ENCODE peak calls at places on chromosomes 3 and 15, in four cellular contexts. S is IMR-90, F is mesenchymal stem cell, E is neuronal stem cell. P is an unnamed sample.

GRCh38 chr3:171981271-171981605 is 58.1 kb upstream of the FNDC3B start:
- DNase-seq in S (no peak), F (no peak), E (no peak), P (no peak)

GRCh38 chr15:31526916-31527690 is 200.5 kb downstream of the KLF13 start:
- DNase-seq in S (no peak), F (no peak), E (no peak), P (no peak)

GRCh38 chr3:111913163-111913763 is 54.2 kb downstream of the PHLDB2 start:
- DNase-seq in S (no peak), F (no peak), E (no peak), P (peak)

GRCh38 chr15:45664451-45664850 is 29.6 kb downstream of the SQOR start:
- DNase-seq in S (peak), F (peak), E (no peak), P (no peak)

GRCh38 chr3:167783781-167784180 is 48.3 kb downstream of the SERPINI1 start:
- DNase-seq in S (no peak), F (no peak), E (no peak), P (no peak)

GRCh38 chr3:188947983-188948657 is 223.7 kb upstream of the TPRG1 start:
- DNase-seq in S (peak), F (peak), E (peak), P (peak)

GRCh38 chr15:82043726-82044372 is 2.0 kb downstream of the MEX3B start:
- DNase-seq in S (no peak), F (no peak), E (no peak), P (peak)

GRCh38 chr3:101809178-101810022 is 30.4 kb downstream of the NXPE3 start:
- DNase-seq in S (peak), F (peak), E (peak), P (no peak)

GRCh38 chr3:33174711-33175409 is 43.8 kb downstream of the SUSD5 start:
- DNase-seq in S (peak), F (no peak), E (no peak), P (no peak)

GRCh38 chr3:129415830-129416229 is 12.6 kb downstream of the EFCAB12 start:
- DNase-seq in S (no peak), F (no peak), E (no peak), P (no peak)

GRCh38 chr3:102002056-102002455 is 152.7 kb downstream of the NFKBIZ start:
- DNase-seq in S (no peak), F (no peak), E (no peak), P (no peak)

GRCh38 chr15:58929891-58930416 is 3.5 kb downstream of the SLTM start:
- DNase-seq in S (no peak), F (no peak), E (no peak), P (peak)

GRCh38 chr15:100120111-100120510 is 221.7 kb downstream of the ADAMTS17 start:
- DNase-seq in S (no peak), F (no peak), E (no peak), P (no peak)

GRCh38 chr15:79849789-79850188 is 47.0 kb downstream of the MTHFS start:
- DNase-seq in S (peak), F (peak), E (peak), P (peak)

GRCh38 chr15:29952245-29952644 is 130.0 kb upstream of the TJP1 start:
- DNase-seq in S (no peak), F (no peak), E (no peak), P (no peak)

GRCh38 chr15:72271221-72271620 is 1.1 kb downstream of the PARP6 start:
- DNase-seq in S (no peak), F (no peak), E (no peak), P (no peak)

GRCh38 chr15:38150794-38151193 is 101.8 kb upstream of the SPRED1 start:
- DNase-seq in S (no peak), F (no peak), E (no peak), P (no peak)

GRCh38 chr15:63381301-63382192 is at the start of gene CA12:
- DNase-seq in S (peak), F (peak), E (peak), P (peak)

GRCh38 chr15:99732711-99733267 is 448 bp downstream of the LYSMD4 start:
- DNase-seq in S (no peak), F (peak), E (no peak), P (no peak)

GRCh38 chr3:176916777-176917176 is 280.5 kb downstream of the TBL1XR1 start:
- DNase-seq in S (no peak), F (no peak), E (no peak), P (peak)

GRCh38 chr3:57946970-57947381 is 61.2 kb upstream of the FLNB start:
- DNase-seq in S (no peak), F (no peak), E (no peak), P (no peak)

GRCh38 chr3:126107203-126107939 is 23.4 kb upstream of the SLC41A3 start:
- DNase-seq in S (no peak), F (no peak), E (no peak), P (no peak)

GRCh38 chr3:8560608-8561007 is 59.0 kb downstream of the LMCD1 start:
- DNase-seq in S (peak), F (peak), E (no peak), P (no peak)

GRCh38 chr3:17605934-17606333 is 136.5 kb downstream of the TBC1D5 start:
- DNase-seq in S (no peak), F (no peak), E (no peak), P (no peak)

GRCh38 chr3:48013288-48013980 is 2.8 kb downstream of the MAP4 start:
- DNase-seq in S (peak), F (peak), E (no peak), P (no peak)

GRCh38 chr15:94709319-94709718 is 478.0 kb downstream of the MCTP2 start:
- DNase-seq in S (no peak), F (no peak), E (no peak), P (no peak)

GRCh38 chr3:115832265-115832664 is 209.0 kb downstream of the GAP43 start:
- DNase-seq in S (no peak), F (no peak), E (no peak), P (no peak)

GRCh38 chr3:187183210-187183862 is 13.9 kb upstream of the RTP1 start:
- DNase-seq in S (no peak), F (no peak), E (no peak), P (peak)

GRCh38 chr3:13827699-13828098 is 52.2 kb downstream of the WNT7A start:
- DNase-seq in S (no peak), F (no peak), E (no peak), P (no peak)

GRCh38 chr3:35393916-35394315 is 245.4 kb upstream of the ARPP21 start:
- DNase-seq in S (no peak), F (no peak), E (no peak), P (peak)

GRCh38 chr3:153285194-153285641 is 123.2 kb downstream of the RAP2B start:
- DNase-seq in S (peak), F (peak), E (no peak), P (no peak)

GRCh38 chr3:128229077-128229837 is 76.0 kb downstream of the EEFSEC start:
- DNase-seq in S (no peak), F (no peak), E (no peak), P (no peak)
- H3K14ac ChIP-seq in S (no peak), F (no peak), E (no peak), P (no peak)

GRCh38 chr3:55487376-55488241 is 503 bp upstream of the WNT5A start:
- DNase-seq in S (peak), F (peak), E (peak), P (peak)

GRCh38 chr3:55489804-55490132 is 2.7 kb upstream of the WNT5A start:
- DNase-seq in S (no peak), F (peak), E (peak), P (peak)

GRCh38 chr3:55486857-55487375 is at the start of gene WNT5A:
- DNase-seq in S (no peak), F (peak), E (peak), P (peak)

GRCh38 chr3:55490194-55490913 is 3.2 kb upstream of the WNT5A start:
- DNase-seq in S (no peak), F (peak), E (no peak), P (no peak)

GRCh38 chr3:55488398-55489055 is 1.4 kb upstream of the WNT5A start:
- DNase-seq in S (peak), F (peak), E (peak), P (peak)
- H4K91ac ChIP-seq in S (peak), F (peak), E (no peak), P (no peak)

GRCh38 chr3:113151475-113152031 is 59.8 kb upstream of the BOC start:
- DNase-seq in S (no peak), F (peak), E (no peak), P (no peak)
- H2BK5ac ChIP-seq in S (no peak), F (no peak), E (no peak), P (no peak)

GRCh38 chr3:29141197-29141911 is 139.5 kb upstream of the RBMS3 start:
- DNase-seq in S (peak), F (peak), E (no peak), P (no peak)

GRCh38 chr3:29138171-29138570 is 142.7 kb upstream of the RBMS3 start:
- DNase-seq in S (no peak), F (no peak), E (no peak), P (no peak)

GRCh38 chr3:29141912-29142262 is 139.0 kb upstream of the RBMS3 start:
- DNase-seq in S (no peak), F (peak), E (no peak), P (no peak)

GRCh38 chr3:29140706-29141105 is 140.2 kb upstream of the RBMS3 start:
- DNase-seq in S (peak), F (peak), E (no peak), P (no peak)

GRCh38 chr3:29137601-29138000 is 143.3 kb upstream of the RBMS3 start:
- DNase-seq in S (no peak), F (no peak), E (no peak), P (no peak)
- H3K14ac ChIP-seq in S (no peak), F (no peak), E (no peak), P (no peak)

GRCh38 chr3:49556500-49557275 is 2.4 kb downstream of the BSN start:
- DNase-seq in S (no peak), F (no peak), E (no peak), P (no peak)

GRCh38 chr3:49554639-49555265 is 475 bp downstream of the BSN start:
- DNase-seq in S (peak), F (peak), E (peak), P (peak)

GRCh38 chr3:49553320-49553689 is 972 bp upstream of the BSN start:
- DNase-seq in S (peak), F (peak), E (no peak), P (no peak)

GRCh38 chr3:49552087-49552486 is 2.2 kb upstream of the BSN start:
- DNase-seq in S (no peak), F (no peak), E (no peak), P (no peak)

GRCh38 chr3:49553690-49554634 is at the start of gene BSN:
- DNase-seq in S (peak), F (peak), E (peak), P (peak)
- H4K91ac ChIP-seq in S (no peak), F (no peak), E (no peak), P (no peak)

DNA sequence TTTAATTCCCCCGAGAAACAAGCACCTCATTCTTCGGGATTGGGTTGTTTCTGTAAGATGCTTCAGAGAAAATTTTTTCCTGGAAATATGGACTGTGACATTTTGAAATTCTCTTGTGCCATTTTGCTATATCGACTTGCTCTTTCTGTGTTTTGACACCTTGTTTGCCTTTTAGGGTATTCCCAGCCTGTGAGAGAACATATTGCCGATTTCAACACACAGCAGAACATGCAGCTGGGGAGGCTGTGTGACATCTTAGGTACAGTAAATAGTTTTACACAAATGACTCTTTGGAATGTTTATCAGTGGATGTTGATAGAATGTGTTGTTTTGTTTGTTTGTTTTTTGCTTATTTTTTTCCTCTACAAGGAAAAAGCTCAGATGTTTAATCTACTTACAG is 130.2 kb downstream of the IQCH start:
- DNase-seq in S (no peak), F (no peak), E (no peak), P (no peak)
- H2BK5ac ChIP-seq in S (no peak), F (no peak), E (no peak), P (no peak)

DNA sequence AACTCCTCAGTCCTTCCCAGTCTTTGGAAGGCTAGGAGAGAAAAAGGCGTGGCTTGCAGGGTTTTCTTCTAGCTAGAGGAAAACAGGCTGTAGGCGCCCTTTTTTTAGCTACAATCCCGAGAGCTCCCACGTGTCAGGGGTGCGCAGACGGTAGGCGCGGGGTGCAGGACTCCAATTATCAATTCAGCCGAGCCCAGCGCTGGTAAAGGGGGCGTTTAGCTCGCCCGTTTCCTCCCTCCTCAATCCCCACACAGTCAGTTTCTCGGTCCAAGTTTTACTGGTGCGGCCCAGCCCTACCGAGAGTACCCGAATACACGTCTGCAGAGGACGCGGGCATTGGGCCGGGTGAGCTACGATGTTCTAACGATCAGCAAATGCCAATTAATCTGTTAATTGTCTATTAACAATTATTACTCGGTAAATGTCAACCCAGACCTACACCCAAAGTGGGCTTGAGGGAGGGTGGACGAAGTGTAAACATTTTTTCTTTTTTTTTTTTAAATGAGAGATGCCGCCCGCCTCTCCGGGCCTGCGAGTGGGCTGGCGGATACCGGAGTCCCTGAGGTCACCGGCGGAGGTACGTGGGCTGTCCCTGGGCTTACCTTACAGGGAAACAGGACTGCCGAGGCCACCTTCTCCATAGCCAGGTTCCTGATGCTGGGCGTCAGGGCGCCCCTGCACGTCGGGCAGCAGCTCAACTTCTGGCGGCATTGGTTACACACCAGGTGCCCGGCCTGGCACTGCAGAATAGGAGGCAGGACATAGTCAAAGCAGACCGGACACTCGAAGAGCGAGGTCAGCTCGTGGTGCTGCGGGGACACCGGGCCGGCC is 923 bp downstream of the SIAH2 start:
- DNase-seq in S (peak), F (peak), E (peak), P (peak)
- H3K14ac ChIP-seq in S (peak), F (no peak), E (peak), P (peak)

GRCh38 chr15:101149864-101150722 is 101.8 kb downstream of the CHSY1 start:
- DNase-seq in S (no peak), F (no peak), E (no peak), P (no peak)
- H4K91ac ChIP-seq in S (no peak), F (no peak), E (no peak), P (no peak)

GRCh38 chr15:66269326-66270090 is 16.0 kb upstream of the MEGF11 start:
- DNase-seq in S (peak), F (peak), E (no peak), P (peak)
- H2BK5ac ChIP-seq in S (no peak), F (no peak), E (no peak), P (no peak)

DNA sequence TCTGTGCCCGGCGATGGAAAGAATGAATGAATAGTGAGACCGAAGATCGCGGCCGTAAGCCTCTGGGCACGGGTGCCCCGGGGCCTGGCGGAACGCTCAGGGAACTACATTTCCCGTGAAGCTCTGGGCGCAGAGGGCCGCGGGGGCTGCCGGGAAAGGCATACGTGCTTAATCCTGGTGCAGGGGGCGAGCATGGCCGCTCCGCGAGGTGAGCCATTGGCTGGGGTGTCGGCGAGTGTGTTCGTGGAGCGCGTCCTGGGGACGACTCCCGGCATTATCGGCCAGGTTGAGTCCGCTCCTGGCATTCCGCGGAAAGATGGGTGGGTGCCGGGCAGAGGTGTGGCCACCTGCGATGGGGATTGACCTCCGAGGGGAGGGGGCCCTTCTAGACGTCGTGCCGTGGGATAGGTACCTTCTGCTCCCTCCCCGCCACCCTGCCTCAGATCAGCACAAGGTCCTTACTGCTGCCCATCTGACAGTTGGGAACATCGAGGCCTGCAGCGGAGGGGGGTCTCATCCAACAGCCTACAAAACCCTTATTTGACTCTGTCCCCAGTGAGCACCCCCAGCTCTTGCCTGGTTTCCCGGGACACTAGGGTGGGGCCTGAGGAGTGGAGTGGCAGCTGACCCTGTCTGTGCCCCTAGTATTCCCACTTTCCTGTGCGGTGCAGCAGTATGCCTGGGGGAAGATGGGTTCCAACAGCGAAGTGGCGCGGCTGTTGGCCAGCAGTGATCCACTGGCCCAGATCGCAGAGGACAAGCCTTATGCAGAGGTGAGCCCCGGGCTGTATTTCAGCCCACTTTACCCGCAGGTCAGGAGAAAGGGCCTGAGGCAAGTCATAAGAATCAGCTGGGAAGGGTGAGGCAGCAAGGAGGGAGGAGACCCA is at the start of gene MPI:
- DNase-seq in S (peak), F (peak), E (peak), P (peak)
- H3K14ac ChIP-seq in S (peak), F (peak), E (no peak), P (peak)